ENCODE peak calls at places on chromosomes 4 and X, in six cellular contexts. G is tibial nerve, A is heart right ventricle, Q is hepatocyte, L is ovary, D is kidney. F is an unnamed sample.

GRCh38 chr4:183960021-183960420 is 54.9 kb downstream of the STOX2 start:
- DNase-seq in G (peak), A (peak), Q (peak), L (peak), D (no peak), F (no peak)

GRCh38 chr4:37719021-37719420 is 32.8 kb upstream of the RELL1 start:
- DNase-seq in G (no peak), A (no peak), Q (no peak), L (no peak), D (no peak), F (peak)

GRCh38 chr4:140755811-140756291 is 334 bp downstream of the TBC1D9 start:
- DNase-seq in G (no peak), A (peak), Q (peak), L (peak), D (peak), F (peak)

GRCh38 chr4:139762715-139763114 is 97.1 kb downstream of the MGST2 start:
- DNase-seq in G (no peak), A (peak), Q (no peak), L (no peak), D (no peak), F (no peak)

GRCh38 chr4:15906024-15906443 is 32.5 kb downstream of the FGFBP1 start:
- DNase-seq in G (no peak), A (no peak), Q (peak), L (no peak), D (peak), F (no peak)

GRCh38 chr4:173859091-173859713 is 329.2 kb upstream of the HAND2 start:
- DNase-seq in G (no peak), A (no peak), Q (no peak), L (no peak), D (no peak), F (no peak)

GRCh38 chr4:149801416-149801815 is 14.2 kb downstream of the IQCM start:
- DNase-seq in G (no peak), A (no peak), Q (no peak), L (no peak), D (no peak), F (no peak)

GRCh38 chrX:102899940-102900916 is 36.8 kb upstream of the RAB40AL start:
- DNase-seq in G (peak), A (peak), Q (peak), L (peak), D (no peak), F (peak)

GRCh38 chr4:111066447-111066846 is 443.6 kb upstream of the PITX2 start:
- DNase-seq in G (no peak), A (no peak), Q (no peak), L (no peak), D (no peak), F (no peak)

GRCh38 chrX:49029876-49030275 is 13.3 kb downstream of the TFE3 start:
- DNase-seq in G (no peak), A (no peak), Q (peak), L (no peak), D (peak), F (peak)

GRCh38 chr4:136036744-136037143 is 1495.5 kb downstream of the PCDH18 start:
- DNase-seq in G (no peak), A (no peak), Q (peak), L (no peak), D (no peak), F (no peak)

GRCh38 chrX:19772306-19772705 is 115.1 kb downstream of the SH3KBP1 start:
- DNase-seq in G (no peak), A (peak), Q (no peak), L (peak), D (no peak), F (peak)

DNA sequence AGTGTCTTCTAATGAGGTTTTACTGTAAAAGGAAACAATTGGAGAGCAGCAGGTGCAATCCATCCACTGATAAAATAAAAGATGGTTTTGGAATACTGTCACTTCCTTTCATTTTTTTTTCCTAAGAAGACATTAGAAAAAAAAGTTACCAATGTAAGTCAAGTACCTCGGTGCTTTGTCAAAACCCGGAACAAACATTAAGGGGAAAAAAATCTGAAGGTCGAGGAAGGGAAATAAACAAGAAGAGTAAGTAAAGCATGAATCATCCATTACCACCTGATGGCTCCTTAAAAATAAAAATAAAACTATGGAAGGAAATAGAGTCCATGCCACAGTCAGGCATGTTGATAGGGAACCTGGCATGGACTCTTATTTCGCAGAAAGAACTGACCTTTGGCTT is 15.3 kb upstream of the XPNPEP2 start:
- DNase-seq in G (no peak), A (no peak), Q (no peak), L (no peak), D (no peak), F (no peak)
- H3K4me3 ChIP-seq in G (no peak), A (no peak), Q (no peak), L (no peak), D (no peak), F (no peak)

GRCh38 chr4:169059294-169060201 is 49.5 kb upstream of the CBR4 start:
- DNase-seq in G (no peak), A (peak), Q (no peak), L (peak), D (no peak), F (no peak)
- H3K27ac ChIP-seq in G (peak), A (peak), Q (no peak), L (no peak), D (peak), F (peak)

DNA sequence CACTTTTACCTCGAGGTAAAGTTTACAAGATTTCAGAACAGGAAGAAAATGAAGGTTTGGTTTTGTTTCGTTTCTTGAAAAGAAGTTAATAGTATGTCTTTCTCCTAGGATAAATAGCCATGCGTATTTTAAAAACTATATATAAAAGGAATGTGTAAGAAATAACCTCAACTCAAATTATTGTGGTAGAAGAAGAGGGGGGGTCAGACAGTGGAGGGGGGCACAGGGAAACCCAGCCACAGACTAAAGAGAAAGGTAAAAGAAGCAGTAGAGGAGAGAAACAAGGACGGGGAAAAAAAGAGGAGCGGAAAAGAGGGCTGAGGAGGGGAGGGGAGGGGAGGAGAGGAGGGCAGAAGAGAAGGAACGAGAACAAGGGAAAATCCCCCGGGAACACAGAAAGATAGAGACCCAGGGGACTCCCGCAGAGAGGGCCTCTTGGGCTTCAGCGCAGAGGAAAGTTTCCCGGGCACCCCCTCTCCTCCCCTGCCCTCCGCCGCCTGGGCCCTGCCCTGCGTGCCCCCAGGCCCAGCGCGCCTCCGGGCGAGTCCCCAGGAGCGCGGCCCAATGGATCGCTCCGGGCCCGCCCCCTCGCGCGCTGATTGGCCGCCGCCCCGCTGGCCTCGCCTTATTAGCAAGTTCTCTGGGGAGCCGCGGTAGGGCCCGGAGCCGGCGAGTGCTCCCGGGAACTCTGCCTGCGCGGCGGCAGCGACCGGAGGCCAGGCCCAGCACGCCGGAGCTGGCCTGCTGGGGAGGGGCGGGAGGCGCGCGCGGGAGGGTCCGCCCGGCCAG is at the start of gene MSX1:
- DNase-seq in G (peak), A (peak), Q (peak), L (peak), D (peak), F (peak)
- H3K4me3 ChIP-seq in G (peak), A (peak), Q (peak), L (peak), D (peak), F (peak)

GRCh38 chrX:9539611-9540387 is 74.9 kb downstream of the TBL1X start:
- DNase-seq in G (no peak), A (no peak), Q (no peak), L (no peak), D (no peak), F (no peak)

GRCh38 chrX:9542106-9542764 is 77.4 kb downstream of the TBL1X start:
- DNase-seq in G (no peak), A (no peak), Q (no peak), L (no peak), D (no peak), F (no peak)

GRCh38 chrX:9537781-9538180 is 72.9 kb downstream of the TBL1X start:
- DNase-seq in G (no peak), A (no peak), Q (no peak), L (no peak), D (no peak), F (no peak)

GRCh38 chrX:9538544-9539045 is 73.7 kb downstream of the TBL1X start:
- DNase-seq in G (no peak), A (no peak), Q (peak), L (no peak), D (no peak), F (no peak)

GRCh38 chrX:9542765-9543119 is 77.9 kb downstream of the TBL1X start:
- DNase-seq in G (no peak), A (no peak), Q (no peak), L (no peak), D (no peak), F (no peak)
- H3K27ac ChIP-seq in G (no peak), A (no peak), Q (no peak), L (no peak), D (no peak), F (no peak)

F was measured in osteoblast.